ENCODE peak calls at places on chromosome 21, in nine cellular contexts. T is PC-3; M is GM23248; R is left ventricle myocardium inferior; L is CD4-positive, CD25-positive, alpha-beta regulatory T cell; P is uterus; D is A549; Z is skeletal muscle cell; A is bronchial epithelial cell. F is an unnamed sample.

GRCh38 chr21:45982758-45983731 is 1.5 kb downstream of the COL6A1 start:
- DNase-seq in T (peak), P (peak), R (peak), M (peak), L (no peak), Z (no peak), D (no peak), A (no peak), F (peak)

GRCh38 chr21:43193651-43194302 is 25.0 kb downstream of the CRYAA start:
- DNase-seq in Z (peak), P (no peak), D (no peak), M (peak), L (no peak), R (peak), T (peak), A (peak), F (peak)

GRCh38 chr21:42665484-42665883 is 12.1 kb downstream of the PDE9A start:
- DNase-seq in R (no peak), A (no peak), P (no peak), D (no peak), M (no peak), Z (no peak), T (no peak), L (no peak), F (no peak)

GRCh38 chr21:44071359-44072104 is 35.7 kb upstream of the PWP2 start:
- DNase-seq in A (no peak), M (no peak), R (no peak), P (no peak), L (no peak), D (no peak), T (no peak), Z (no peak), F (no peak)

GRCh38 chr21:16509466-16509865 is 779.7 kb downstream of the USP25 start:
- DNase-seq in R (no peak), D (no peak), L (no peak), T (no peak), P (no peak), M (peak), A (no peak), Z (peak), F (no peak)

GRCh38 chr21:27519357-27519756 is 552.5 kb upstream of the ADAMTS5 start:
- DNase-seq in P (no peak), A (peak), L (no peak), Z (peak), T (peak), D (no peak), M (peak), R (no peak), F (no peak)

GRCh38 chr21:21750124-21750825 is 752.1 kb downstream of the NCAM2 start:
- DNase-seq in M (peak), R (no peak), L (no peak), A (no peak), T (no peak), Z (no peak), P (no peak), D (no peak), F (no peak)

GRCh38 chr21:15604424-15604823 is 125.4 kb upstream of the USP25 start:
- DNase-seq in Z (peak), L (no peak), P (no peak), R (no peak), T (peak), A (peak), M (peak), D (peak), F (no peak)

GRCh38 chr21:25487046-25487594 is 120.2 kb downstream of the MRPL39 start:
- DNase-seq in R (no peak), L (no peak), A (no peak), D (no peak), P (no peak), Z (peak), T (no peak), M (peak), F (no peak)

GRCh38 chr21:17612023-17612564 is 607 bp downstream of the BTG3 start:
- DNase-seq in A (peak), D (peak), L (no peak), P (peak), T (no peak), M (peak), R (peak), Z (no peak), F (peak)

GRCh38 chr21:44450402-44450801 is 4.9 kb upstream of the LRRC3 start:
- DNase-seq in D (no peak), P (no peak), T (no peak), R (no peak), L (no peak), A (no peak), M (no peak), Z (no peak), F (no peak)

GRCh38 chr21:20997308-20997632 is 939 bp upstream of the NCAM2 start:
- DNase-seq in D (no peak), P (no peak), M (no peak), R (no peak), T (no peak), Z (no peak), L (no peak), A (no peak), F (no peak)

GRCh38 chr21:44383216-44383615 is 29.8 kb downstream of the TRPM2 start:
- DNase-seq in M (no peak), Z (no peak), T (no peak), P (no peak), A (no peak), D (no peak), L (no peak), R (no peak), F (peak)

GRCh38 chr21:42711667-42712066 is 58.2 kb downstream of the PDE9A start:
- DNase-seq in Z (no peak), P (no peak), L (no peak), M (no peak), T (no peak), A (no peak), D (no peak), R (no peak), F (no peak)

GRCh38 chr21:43866233-43866632 is 1.2 kb downstream of the AGPAT3 start:
- DNase-seq in M (peak), A (peak), L (peak), T (peak), D (no peak), P (peak), R (peak), Z (no peak), F (no peak)

GRCh38 chr21:42561742-42562141 is 48.1 kb downstream of the SLC37A1 start:
- DNase-seq in Z (no peak), M (no peak), L (no peak), A (peak), P (no peak), T (no peak), D (no peak), R (no peak), F (no peak)

DNA sequence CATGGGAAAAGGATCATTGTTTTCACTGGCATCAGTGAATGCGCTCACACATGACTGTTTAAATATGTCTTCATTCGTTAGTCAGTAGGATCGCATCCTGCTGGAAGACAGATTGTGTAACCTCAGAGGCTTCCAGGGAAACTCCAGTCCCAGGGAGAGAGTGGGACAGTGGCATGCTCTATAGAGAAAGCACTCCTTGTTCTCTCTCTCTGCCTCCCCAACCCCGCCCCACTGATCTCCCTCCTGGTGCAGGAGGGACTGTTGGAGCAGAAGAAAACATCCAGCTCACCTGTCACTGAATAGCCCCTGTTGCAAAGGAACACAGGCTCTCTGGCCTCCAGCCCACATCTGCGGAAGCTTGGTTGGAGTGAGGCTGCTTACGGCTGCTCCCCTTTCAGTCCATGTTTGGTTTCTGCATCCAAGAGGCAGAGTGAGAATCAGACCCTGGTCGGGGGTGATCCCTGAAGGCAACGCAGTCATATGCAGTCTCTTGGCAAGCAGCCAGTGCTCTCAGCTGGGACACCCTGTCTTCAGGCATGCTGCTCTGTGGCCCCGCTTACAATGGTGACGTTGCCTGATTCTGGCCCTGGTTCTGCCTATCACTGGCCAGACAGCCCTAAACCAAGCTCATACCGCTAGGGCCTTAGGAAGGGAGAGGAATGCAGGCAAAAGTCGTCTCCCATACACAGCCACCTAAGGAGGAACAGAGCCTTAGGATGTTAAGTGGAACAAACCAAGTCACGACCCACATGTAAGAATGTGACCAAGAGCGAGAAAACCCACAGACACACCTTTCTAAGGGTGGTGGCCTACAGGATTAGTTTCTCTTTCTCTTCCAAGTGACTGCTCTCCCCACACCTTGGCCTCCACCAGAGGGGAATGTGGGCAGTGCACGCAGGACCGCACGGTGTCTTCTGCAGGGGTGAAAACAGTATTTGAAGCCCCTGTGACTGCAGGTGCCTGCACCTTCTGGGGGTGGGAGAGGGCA is 39.7 kb downstream of the BACE2 start:
- DNase-seq in A (peak), P (peak), Z (peak), L (no peak), M (peak), R (peak), T (no peak), D (no peak), F (no peak)
- H3K4me3 ChIP-seq in A (no peak), P (no peak), Z (no peak), L (no peak), M (no peak), R (peak), T (no peak), D (no peak), F (no peak)

GRCh38 chr21:36981049-36981391 is 14.6 kb upstream of the HLCS start:
- DNase-seq in Z (no peak), L (no peak), T (peak), A (no peak), D (no peak), R (no peak), M (no peak), P (no peak), F (no peak)
- H3K4me3 ChIP-seq in Z (peak), L (no peak), T (peak), A (peak), D (peak), R (peak), M (peak), P (no peak), F (peak)

GRCh38 chr21:31343680-31344480 is at the start of gene TIAM1:
- DNase-seq in L (no peak), Z (peak), T (peak), P (no peak), M (peak), R (peak), A (peak), D (peak), F (peak)
- H3K4me3 ChIP-seq in L (peak), Z (peak), T (peak), P (peak), M (peak), R (peak), A (peak), D (no peak), F (peak)

GRCh38 chr21:34075099-34075425 is 1.7 kb downstream of the MRPS6 start:
- DNase-seq in D (no peak), Z (no peak), T (no peak), L (no peak), A (no peak), R (no peak), P (no peak), M (no peak), F (no peak)
- H3K4me3 ChIP-seq in D (peak), Z (peak), T (peak), L (peak), A (peak), R (peak), P (no peak), M (peak), F (peak)

GRCh38 chr21:38982096-38982495 is 176.4 kb downstream of the ETS2 start:
- DNase-seq in T (no peak), M (no peak), P (no peak), Z (no peak), A (no peak), R (no peak), L (no peak), D (no peak), F (no peak)
- H3K4me3 ChIP-seq in T (no peak), M (no peak), P (no peak), Z (no peak), A (no peak), R (no peak), L (no peak), D (no peak), F (no peak)

GRCh38 chr21:34890258-34890723 is 158.8 kb downstream of the RUNX1 start:
- DNase-seq in T (no peak), L (no peak), R (no peak), D (no peak), P (no peak), Z (no peak), M (no peak), A (no peak), F (no peak)

GRCh38 chr21:34891610-34891943 is 157.5 kb downstream of the RUNX1 start:
- DNase-seq in Z (no peak), M (no peak), T (no peak), P (no peak), R (no peak), L (no peak), D (no peak), A (no peak), F (no peak)

GRCh38 chr21:34889537-34890257 is 159.4 kb downstream of the RUNX1 start:
- DNase-seq in D (peak), P (peak), A (peak), L (peak), T (peak), Z (no peak), R (peak), M (peak), F (peak)

GRCh38 chr21:34892196-34892595 is 156.9 kb downstream of the RUNX1 start:
- DNase-seq in P (no peak), L (no peak), Z (no peak), R (no peak), T (no peak), M (no peak), D (no peak), A (no peak), F (no peak)

GRCh38 chr21:34890724-34891609 is 158.1 kb downstream of the RUNX1 start:
- DNase-seq in L (no peak), R (peak), T (no peak), A (peak), Z (no peak), D (no peak), P (no peak), M (peak), F (no peak)
- H3K4me3 ChIP-seq in L (no peak), R (peak), T (no peak), A (peak), Z (peak), D (peak), P (no peak), M (peak), F (peak)

GRCh38 chr21:39631842-39632577 is 19.3 kb downstream of the B3GALT5 start:
- DNase-seq in A (no peak), M (no peak), D (no peak), L (no peak), Z (no peak), P (no peak), R (no peak), T (no peak), F (no peak)
- H3K4me3 ChIP-seq in A (no peak), M (no peak), D (no peak), L (no peak), Z (no peak), P (no peak), R (no peak), T (no peak), F (no peak)

GRCh38 chr21:29321908-29322569 is 23.3 kb downstream of the BACH1 start:
- DNase-seq in Z (no peak), L (no peak), A (no peak), D (no peak), T (no peak), R (no peak), P (no peak), M (no peak), F (no peak)

GRCh38 chr21:29320021-29320420 is 21.3 kb downstream of the BACH1 start:
- DNase-seq in T (no peak), A (no peak), L (no peak), P (no peak), Z (no peak), M (no peak), D (no peak), R (no peak), F (no peak)

GRCh38 chr21:29322570-29322957 is 23.8 kb downstream of the BACH1 start:
- DNase-seq in R (no peak), A (no peak), Z (no peak), P (no peak), M (no peak), T (no peak), L (no peak), D (no peak), F (no peak)

GRCh38 chr21:29323189-29323588 is 24.5 kb downstream of the BACH1 start:
- DNase-seq in A (no peak), R (no peak), Z (no peak), D (no peak), M (no peak), L (no peak), P (no peak), T (no peak), F (no peak)

DNA sequence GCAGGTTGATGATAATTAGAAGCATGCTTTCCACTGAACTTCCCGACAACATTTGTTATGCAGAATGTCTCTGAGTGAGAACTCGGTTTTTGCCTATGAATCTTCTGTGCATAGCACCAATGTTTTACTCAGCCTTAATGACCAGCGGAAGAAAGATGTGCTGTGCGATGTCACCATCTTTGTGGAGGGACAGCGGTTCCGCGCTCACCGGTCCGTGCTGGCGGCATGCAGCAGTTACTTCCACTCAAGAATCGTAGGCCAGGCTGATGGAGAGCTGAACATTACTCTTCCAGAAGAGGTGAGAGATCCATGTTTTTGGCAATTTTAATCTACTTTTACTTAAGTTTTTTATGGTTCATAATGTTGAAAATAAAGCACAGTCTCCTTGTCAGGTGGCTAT is 22.5 kb downstream of the BACH1 start:
- DNase-seq in Z (no peak), A (no peak), R (no peak), T (no peak), L (no peak), P (no peak), D (no peak), M (no peak), F (no peak)
- H3K4me3 ChIP-seq in Z (no peak), A (no peak), R (no peak), T (no peak), L (no peak), P (no peak), D (no peak), M (no peak), F (no peak)